ENCODE peak calls at places on chromosomes 13 and 19, in ten cellular contexts. X is activated naive CD4-positive, alpha-beta T cell treated with anti-CD3 and anti-CD28 coated beads, Interleukin-2, amount 50 U/mL, for 16 hours; V is upper lobe of left lung; I is ascending aorta; T is SW 1271; P is activated effector memory CD4-positive, alpha-beta T cell treated with anti-CD3 and anti-CD28 coated beads, Interleukin-2, amount 50 U/mL, for 16 hours; Q is Caco-2; J is COR-L47; D is GM19239; A is GM13976. O is an unnamed sample.

GRCh38 chr13:48585456-48585840 is 52.6 kb upstream of the RCBTB2 start:
- DNase-seq in T (no peak), A (no peak), D (no peak), Q (no peak), I (no peak), V (no peak), J (peak; percentile 65), X (no peak), P (no peak), O (no peak)

GRCh38 chr19:15432018-15432494 is 13.3 kb upstream of the AKAP8L start:
- DNase-seq in P (peak; percentile 75), Q (no peak), J (no peak), D (peak; percentile 73), V (no peak), X (peak; percentile 37), A (peak; percentile 66), T (no peak), I (no peak), O (no peak)

GRCh38 chr19:48807590-48808308 is 3.1 kb downstream of the BCAT2 start:
- DNase-seq in P (no peak), I (no peak), V (peak; percentile 28), Q (peak; percentile 44), A (peak; percentile 26), J (no peak), T (no peak), D (no peak), X (no peak), O (peak; percentile 48)

GRCh38 chr13:62250501-62251175 is 835.0 kb upstream of the PCDH20 start:
- DNase-seq in P (no peak), X (no peak), V (no peak), Q (no peak), I (no peak), A (no peak), T (no peak), D (no peak), J (no peak), O (no peak)

GRCh38 chr13:19794552-19795143 is 11.9 kb upstream of the PSPC1 start:
- DNase-seq in Q (peak; percentile 90), T (no peak), A (no peak), P (no peak), I (no peak), X (no peak), D (no peak), V (no peak), J (no peak), O (no peak)

GRCh38 chr13:110233682-110234280 is 73.2 kb downstream of the COL4A1 start:
- DNase-seq in D (no peak), I (peak; percentile 63), V (no peak), Q (no peak), T (no peak), A (no peak), J (no peak), P (no peak), X (no peak), O (no peak)

GRCh38 chr19:31211088-31211487 is 138.1 kb downstream of the TSHZ3 start:
- DNase-seq in X (no peak), Q (no peak), I (no peak), V (no peak), P (no peak), A (no peak), J (no peak), D (no peak), T (no peak), O (no peak)

GRCh38 chr13:46172531-46172991 is 9.4 kb downstream of the LCP1 start:
- DNase-seq in D (no peak), X (no peak), T (no peak), P (peak; percentile 79), I (no peak), Q (no peak), A (no peak), J (no peak), V (no peak), O (no peak)

GRCh38 chr13:51807041-51807440 is 3.1 kb upstream of the DHRS12 start:
- DNase-seq in P (no peak), T (no peak), X (no peak), Q (no peak), A (no peak), I (no peak), D (no peak), V (no peak), J (no peak), O (no peak)

O was measured in RKO.